ENCODE peak calls at places on chromosomes 4 and X, in ten cellular contexts. Y, B, M, Z, I, V, R, N, J and Q are unnamed samples.

GRCh38 chr4:151325320-151326246 is at the start of gene SH3D19:
- DNase-seq in Z (peak; percentile 52), J (peak; percentile 84), R (peak; percentile 83), M (peak; percentile 77), V (peak; percentile 85), B (peak; percentile 82), Y (peak; percentile 75), N (peak; percentile 87), I (peak; percentile 71), Q (no peak)

GRCh38 chr4:100557306-100557705 is 39.5 kb upstream of the EMCN start:
- DNase-seq in I (peak; percentile 49), N (no peak), J (no peak), Y (no peak), V (no peak), B (no peak), R (no peak), M (no peak), Z (no peak), Q (no peak)

GRCh38 chr4:37889849-37890500 is 909 bp upstream of the TBC1D1 start:
- DNase-seq in M (peak; percentile 55), Y (no peak), R (peak; percentile 17), V (peak; percentile 63), B (peak; percentile 24), J (peak; percentile 59), N (peak; percentile 18), I (no peak), Z (peak; percentile 49), Q (no peak)

GRCh38 chr4:155402941-155403340 is 26.2 kb upstream of the MAP9 start:
- DNase-seq in Y (no peak), I (no peak), R (peak; percentile 12), N (peak; percentile 41), V (no peak), B (no peak), Z (no peak), M (no peak), J (no peak), Q (no peak)

GRCh38 chr4:51884055-51884454 is 41.1 kb downstream of the DCUN1D4 start:
- DNase-seq in J (no peak), V (no peak), B (no peak), Y (no peak), Z (no peak), R (no peak), M (no peak), I (no peak), N (no peak), Q (no peak)

GRCh38 chr4:154586296-154587033 is 4.1 kb downstream of the FGA start:
- DNase-seq in M (no peak), N (no peak), I (no peak), Z (no peak), Y (no peak), V (no peak), B (peak; percentile 34), J (no peak), R (no peak), Q (no peak)

GRCh38 chrX:154094833-154095232 is 2.7 kb downstream of the MECP2 start:
- DNase-seq in M (no peak), J (no peak), V (no peak), I (no peak), Z (no peak), N (no peak), R (no peak), Y (no peak), B (no peak), Q (no peak)

GRCh38 chr4:185470503-185471195 is 884 bp downstream of the CCDC110 start:
- DNase-seq in B (peak; percentile 61), Z (peak; percentile 55), Y (peak; percentile 76), J (peak; percentile 88), V (no peak), M (peak; percentile 50), I (peak; percentile 30), N (peak; percentile 63), R (peak; percentile 40), Q (no peak)

GRCh38 chr4:92497141-92497540 is 193.4 kb downstream of the GRID2 start:
- DNase-seq in J (no peak), Y (no peak), B (no peak), N (no peak), I (no peak), V (no peak), M (no peak), Z (no peak), R (no peak), Q (no peak)

GRCh38 chr4:22062676-22063075 is 114.1 kb upstream of the KCNIP4 start:
- DNase-seq in M (no peak), I (no peak), Z (no peak), R (no peak), B (no peak), J (no peak), Y (no peak), V (no peak), N (no peak), Q (no peak)

GRCh38 chr4:8329560-8329858 is 60.0 kb downstream of the HTRA3 start:
- DNase-seq in Y (no peak), B (no peak), I (no peak), R (no peak), N (no peak), M (no peak), V (peak; percentile 13), Z (no peak), J (no peak), Q (no peak)

GRCh38 chrX:39691724-39692123 is 406.0 kb downstream of the BCOR start:
- DNase-seq in M (no peak), Y (no peak), V (no peak), B (no peak), J (no peak), Z (no peak), N (no peak), I (no peak), R (no peak), Q (no peak)

GRCh38 chrX:68895339-68896250 is 66.8 kb downstream of the EFNB1 start:
- DNase-seq in Z (no peak), N (peak; percentile 73), Y (peak; percentile 59), M (peak; percentile 53), B (peak; percentile 36), J (peak; percentile 69), V (no peak), I (peak; percentile 61), R (peak; percentile 66), Q (no peak)

GRCh38 chrX:11423949-11424348 is 130.7 kb downstream of the AMELX start:
- DNase-seq in N (no peak), Z (no peak), Y (no peak), M (no peak), J (no peak), V (no peak), B (no peak), I (no peak), R (no peak), Q (no peak)

GRCh38 chr4:37802068-37802666 is 24.3 kb upstream of the PGM2 start:
- DNase-seq in R (peak; percentile 58), N (peak; percentile 86), J (no peak), Y (peak; percentile 64), B (peak; percentile 68), M (peak; percentile 53), Z (peak; percentile 80), I (peak; percentile 74), V (peak; percentile 86), Q (no peak)

GRCh38 chr4:187309456-187309855 is 585.8 kb upstream of the FAT1 start:
- DNase-seq in I (peak; percentile 81), M (no peak), Y (no peak), N (no peak), B (no peak), V (no peak), Z (no peak), R (no peak), J (no peak), Q (no peak)

GRCh38 chr4:11765849-11766453 is 337.3 kb upstream of the HS3ST1 start:
- DNase-seq in M (peak; percentile 11), J (no peak), B (peak; percentile 26), Y (no peak), I (peak; percentile 44), V (peak; percentile 65), R (peak; percentile 70), Z (peak; percentile 32), N (peak; percentile 66), Q (peak; percentile 1)

GRCh38 chr4:97720869-97721432 is 422.3 kb downstream of the STPG2 start:
- DNase-seq in I (peak; percentile 57), B (peak; percentile 17), Y (no peak), M (no peak), V (no peak), Z (no peak), J (no peak), R (peak; percentile 69), N (peak; percentile 28), Q (no peak)

DNA sequence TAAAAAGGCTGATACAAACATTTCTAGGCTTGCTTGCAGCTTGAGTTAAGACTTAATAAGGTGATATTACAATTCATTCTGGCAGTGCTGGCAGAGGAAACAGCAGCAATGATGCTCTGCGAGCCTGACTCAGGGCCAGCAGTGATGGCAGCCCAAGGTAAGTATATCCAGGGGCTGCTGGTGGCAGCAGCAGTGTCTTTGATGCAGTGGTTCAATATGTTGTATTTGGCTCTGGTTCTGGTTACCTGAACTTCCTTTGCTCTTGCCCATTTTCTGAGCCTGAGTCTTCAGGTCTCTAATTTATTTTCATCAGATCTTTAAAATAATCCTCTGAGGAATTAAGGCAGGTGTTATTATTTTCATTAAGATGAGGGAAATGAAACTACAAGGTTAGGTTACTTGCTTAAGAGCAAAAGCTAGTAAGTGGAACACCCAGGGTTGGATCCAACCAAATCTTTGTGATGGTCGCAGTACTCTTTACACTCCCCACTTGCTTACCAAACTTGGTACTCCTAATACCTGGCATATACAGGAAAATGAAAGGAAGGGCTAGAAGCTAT is 102.8 kb upstream of the BMP2K start:
- DNase-seq in N (no peak), Y (no peak), B (no peak), V (no peak), J (no peak), R (no peak), M (no peak), I (no peak), Z (no peak), Q (no peak)
- H3K4me1 ChIP-seq in N (peaks cover 19% of the 10 kb centered on the region), Y (peaks cover 5% of the 10 kb centered on the region), B (no peaks in the 10 kb centered on the region), V (no peaks in the 10 kb centered on the region), J (no peaks in the 10 kb centered on the region), R (no peaks in the 10 kb centered on the region), M (peaks cover 3% of the 10 kb centered on the region), I (no peaks in the 10 kb centered on the region), Z (no peaks in the 10 kb centered on the region), Q (no peaks in the 10 kb centered on the region)

GRCh38 chr4:75909331-75909844 is 7.1 kb upstream of the PPEF2 start:
- DNase-seq in Y (no peak), B (no peak), N (no peak), R (no peak), Z (no peak), M (no peak), I (no peak), J (no peak), V (no peak), Q (no peak)
- H3K27me3 ChIP-seq in Y (no peaks in the 10 kb centered on the region), B (no peaks in the 10 kb centered on the region), N (no peaks in the 10 kb centered on the region), R (no peaks in the 10 kb centered on the region), Z (no peaks in the 10 kb centered on the region), M (no peaks in the 10 kb centered on the region), I (no peaks in the 10 kb centered on the region), J (no peaks in the 10 kb centered on the region), V (no peaks in the 10 kb centered on the region), Q (no peaks in the 10 kb centered on the region)

GRCh38 chr4:45693746-45694145 is 430.1 kb downstream of the GABRG1 start:
- DNase-seq in I (no peak), M (no peak), R (peak; percentile 1), N (peak; percentile 17), J (no peak), V (no peak), Y (peak; percentile 27), Z (no peak), B (peak; percentile 20), Q (no peak)

GRCh38 chr4:45692131-45692530 is 431.7 kb downstream of the GABRG1 start:
- DNase-seq in V (no peak), N (no peak), B (no peak), J (no peak), Z (no peak), M (no peak), Y (no peak), R (no peak), I (no peak), Q (no peak)
- H3K27ac ChIP-seq in V (no peak overlapping the region), N (no peak overlapping the region), B (no peak overlapping the region), J (no peak overlapping the region), Z (no peak overlapping the region), M (no peak overlapping the region), Y (no peak overlapping the region), R (no peak overlapping the region), I (no peak overlapping the region), Q (no peak overlapping the region)

GRCh38 chr4:4857809-4858508 is 1.5 kb upstream of the MSX1 start:
- DNase-seq in I (no peak), Z (no peak), M (no peak), J (peak; percentile 32), V (peak; percentile 77), Y (no peak), R (no peak), B (no peak), N (no peak), Q (no peak)
- H3K4me1 ChIP-seq in I (no peaks in the 10 kb centered on the region), Z (peaks cover 3% of the 10 kb centered on the region), M (peaks cover 55% of the 10 kb centered on the region), J (peaks cover 12% of the 10 kb centered on the region), V (peaks cover 5% of the 10 kb centered on the region), Y (peaks cover 74% of the 10 kb centered on the region), R (peaks cover 5% of the 10 kb centered on the region), B (peaks cover 25% of the 10 kb centered on the region), N (peaks cover 23% of the 10 kb centered on the region), Q (peaks cover 51% of the 10 kb centered on the region)